ENCODE peak calls at places on chromosomes 2 and 18, in six cellular contexts. V, H, R, U, Z and G are unnamed samples.

GRCh38 chr2:45860136-45861106 is 208.9 kb downstream of the PRKCE start:
- DNase-seq in U (peak), R (peak), Z (peak), V (no peak), H (peak), G (peak)

GRCh38 chr2:219296142-219296541 is 13.1 kb downstream of the PTPRN start:
- DNase-seq in V (no peak), R (no peak), U (no peak), H (no peak), Z (no peak), G (no peak)

GRCh38 chr18:2969695-2970094 is 43.2 kb downstream of the LPIN2 start:
- DNase-seq in Z (no peak), H (no peak), R (no peak), V (no peak), U (no peak), G (no peak)

GRCh38 chr2:169711751-169712509 is 17.7 kb downstream of the PHOSPHO2 start:
- DNase-seq in Z (no peak), U (no peak), R (no peak), V (no peak), H (no peak), G (no peak)

GRCh38 chr2:3604207-3604877 is 9.4 kb downstream of the COLEC11 start:
- DNase-seq in U (no peak), Z (no peak), H (no peak), V (no peak), R (no peak), G (no peak)

GRCh38 chr18:46755315-46756171 is 1.3 kb downstream of the ST8SIA5 start:
- DNase-seq in H (no peak), Z (no peak), V (peak), R (no peak), U (no peak), G (no peak)

GRCh38 chr18:25594351-25594750 is 242.4 kb upstream of the ZNF521 start:
- DNase-seq in Z (no peak), U (peak), H (peak), R (peak), V (no peak), G (peak)

GRCh38 chr18:62979900-62980299 is 264.6 kb downstream of the PHLPP1 start:
- DNase-seq in U (no peak), H (no peak), Z (no peak), V (no peak), R (no peak), G (no peak)

GRCh38 chr18:570256-570655 is 9.9 kb upstream of the CETN1 start:
- DNase-seq in V (no peak), H (no peak), R (no peak), Z (no peak), U (no peak), G (no peak)

GRCh38 chr2:59463401-59463800 is 1090.1 kb downstream of the BCL11A start:
- DNase-seq in Z (no peak), V (peak), R (no peak), U (no peak), H (no peak), G (no peak)

GRCh38 chr2:12057436-12058166 is 311.2 kb downstream of the LPIN1 start:
- DNase-seq in U (peak), Z (peak), H (no peak), R (peak), V (no peak), G (no peak)

GRCh38 chr2:149661844-149662243 is 74.3 kb upstream of the MMADHC start:
- DNase-seq in H (peak), R (peak), U (peak), V (no peak), Z (no peak), G (peak)

GRCh38 chr2:176002684-176003225 is 688 bp upstream of the LNPK start:
- DNase-seq in V (no peak), R (peak), Z (no peak), U (peak), H (peak), G (peak)

GRCh38 chr18:63477972-63478371 is 1.2 kb downstream of the SERPINB5 start:
- DNase-seq in V (no peak), Z (no peak), H (no peak), R (no peak), U (no peak), G (peak)

GRCh38 chr2:233663911-233664310 is 7.8 kb upstream of the UGT1A9 start:
- DNase-seq in U (no peak), H (no peak), Z (no peak), R (no peak), V (no peak), G (no peak)

GRCh38 chr2:127105656-127106456 is 1.1 kb downstream of the BIN1 start:
- DNase-seq in R (peak), V (peak), Z (no peak), U (peak), H (peak), G (no peak)

GRCh38 chr2:3637692-3638455 is 20.1 kb upstream of the ALLC start:
- DNase-seq in R (no peak), U (no peak), H (no peak), V (no peak), Z (no peak), G (no peak)

GRCh38 chr2:137693521-137693920 is 270.8 kb upstream of the HNMT start:
- DNase-seq in H (no peak), Z (no peak), U (peak), V (no peak), R (peak), G (no peak)

GRCh38 chr2:71223767-71224333 is 3.1 kb downstream of the PAIP2B start:
- DNase-seq in H (peak), R (peak), V (peak), U (peak), Z (peak), G (peak)

GRCh38 chr18:6781846-6782245 is 52.3 kb downstream of the ARHGAP28 start:
- DNase-seq in U (peak), R (peak), H (peak), V (no peak), Z (no peak), G (peak)

GRCh38 chr2:44668336-44668735 is 273.2 kb upstream of the SIX3 start:
- DNase-seq in R (no peak), V (no peak), Z (peak), U (no peak), H (no peak), G (no peak)

GRCh38 chr2:29309090-29310054 is 194.2 kb downstream of the CLIP4 start:
- DNase-seq in U (peak), R (peak), V (peak), Z (peak), H (peak), G (peak)

GRCh38 chr2:204888222-204888621 is 342.9 kb downstream of the PARD3B start:
- DNase-seq in U (no peak), H (no peak), R (no peak), V (no peak), Z (no peak), G (no peak)

GRCh38 chr2:204886713-204887112 is 341.4 kb downstream of the PARD3B start:
- DNase-seq in H (no peak), Z (no peak), U (no peak), R (no peak), V (no peak), G (no peak)

GRCh38 chr2:204881519-204882111 is 336.3 kb downstream of the PARD3B start:
- DNase-seq in U (no peak), H (no peak), R (no peak), V (no peak), Z (no peak), G (no peak)

GRCh38 chr2:204880928-204881327 is 335.7 kb downstream of the PARD3B start:
- DNase-seq in Z (no peak), U (no peak), R (no peak), H (no peak), V (no peak), G (no peak)

DNA sequence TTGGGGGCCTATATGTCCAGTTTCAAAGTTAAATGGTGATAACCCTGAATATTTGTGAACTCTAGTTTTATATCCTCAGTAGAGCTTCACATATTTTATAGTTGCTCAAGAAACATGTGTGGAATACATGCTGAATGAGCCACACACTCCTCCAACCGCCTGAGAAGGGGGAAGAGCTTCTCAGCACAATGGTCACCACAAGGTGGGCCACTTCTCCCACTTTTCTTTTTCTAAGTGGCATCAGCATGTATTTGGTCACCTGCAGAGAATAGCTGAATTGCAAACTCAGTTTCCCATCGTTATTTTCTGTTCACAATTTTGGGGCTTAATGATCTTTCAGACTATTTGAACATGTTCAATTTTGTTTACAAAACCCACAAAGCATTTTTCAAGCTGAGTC is 340.5 kb downstream of the PARD3B start:
- DNase-seq in U (no peak), Z (no peak), H (no peak), V (no peak), R (no peak), G (no peak)
- H3K9ac ChIP-seq in U (no peak), Z (no peak), H (no peak), V (no peak), R (no peak), G (no peak)

DNA sequence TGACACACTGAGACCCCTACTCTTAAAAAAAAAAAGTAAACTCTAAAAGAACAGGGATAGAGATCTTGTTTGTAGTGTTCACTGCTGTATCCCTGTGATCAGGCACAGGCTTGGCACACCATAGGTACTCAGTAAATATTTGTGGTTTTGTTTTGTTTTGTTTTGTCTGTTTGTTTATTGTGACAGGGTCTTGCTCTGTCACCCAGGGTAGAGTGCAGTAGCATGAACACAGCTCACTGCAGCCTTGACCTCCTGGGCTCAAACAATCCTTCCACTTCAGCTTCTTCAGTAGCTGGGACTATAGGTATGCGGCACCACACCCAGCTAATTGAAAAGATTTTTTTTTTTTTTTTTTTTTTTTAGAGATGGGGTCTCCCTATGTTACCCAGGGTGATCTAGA is 3.4 kb downstream of the FKBP1B start:
- DNase-seq in R (no peak), U (no peak), Z (no peak), V (no peak), H (no peak), G (no peak)
- H3K4me2 ChIP-seq in R (no peak), U (no peak), Z (no peak), V (no peak), H (no peak), G (no peak)

GRCh38 chr2:134124047-134124753 is 129.7 kb upstream of the MGAT5 start:
- DNase-seq in Z (peak), V (no peak), H (peak), U (no peak), R (no peak), G (no peak)
- H3K9ac ChIP-seq in Z (no peak), V (no peak), H (no peak), U (no peak), R (no peak), G (no peak)

GRCh38 chr2:232218778-232219495 is 159.6 kb upstream of the ALPP start:
- DNase-seq in R (no peak), U (no peak), Z (no peak), V (no peak), H (no peak), G (no peak)
- H3K4me2 ChIP-seq in R (no peak), U (no peak), Z (no peak), V (no peak), H (no peak), G (no peak)

GRCh38 chr2:191299009-191299408 is 53.8 kb downstream of the MYO1B start:
- DNase-seq in Z (no peak), R (no peak), H (peak), U (no peak), V (no peak), G (no peak)

GRCh38 chr2:191296083-191297006 is 51.1 kb downstream of the MYO1B start:
- DNase-seq in R (no peak), U (no peak), H (no peak), V (no peak), Z (no peak), G (no peak)

GRCh38 chr2:191297031-191297430 is 51.8 kb downstream of the MYO1B start:
- DNase-seq in U (no peak), V (no peak), R (no peak), Z (no peak), H (peak), G (no peak)

GRCh38 chr2:191299866-191300265 is 54.7 kb downstream of the MYO1B start:
- DNase-seq in U (no peak), R (no peak), H (no peak), Z (no peak), V (no peak), G (no peak)

DNA sequence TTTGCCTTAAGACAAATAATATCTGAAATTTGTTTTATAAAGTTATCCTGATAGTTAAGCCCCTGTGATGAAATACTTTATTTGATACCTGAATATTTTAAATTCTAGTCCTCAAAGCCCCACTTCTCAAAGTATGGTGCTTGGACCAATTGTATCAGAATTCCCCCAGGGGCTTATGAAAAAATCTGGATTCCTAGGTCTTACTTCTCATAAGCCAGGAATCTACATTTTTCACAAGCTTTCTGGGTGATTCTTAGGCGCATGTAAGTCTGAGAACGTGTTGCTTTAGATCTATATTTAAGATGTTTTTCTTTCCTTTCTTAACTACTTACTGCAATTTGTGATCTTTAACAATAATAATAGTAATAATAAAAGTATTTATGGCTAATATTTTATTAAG is 53.1 kb downstream of the MYO1B start:
- DNase-seq in V (no peak), R (peak), U (peak), H (peak), Z (no peak), G (no peak)
- H3K9ac ChIP-seq in V (no peak), R (no peak), U (no peak), H (no peak), Z (no peak), G (no peak)

DNA sequence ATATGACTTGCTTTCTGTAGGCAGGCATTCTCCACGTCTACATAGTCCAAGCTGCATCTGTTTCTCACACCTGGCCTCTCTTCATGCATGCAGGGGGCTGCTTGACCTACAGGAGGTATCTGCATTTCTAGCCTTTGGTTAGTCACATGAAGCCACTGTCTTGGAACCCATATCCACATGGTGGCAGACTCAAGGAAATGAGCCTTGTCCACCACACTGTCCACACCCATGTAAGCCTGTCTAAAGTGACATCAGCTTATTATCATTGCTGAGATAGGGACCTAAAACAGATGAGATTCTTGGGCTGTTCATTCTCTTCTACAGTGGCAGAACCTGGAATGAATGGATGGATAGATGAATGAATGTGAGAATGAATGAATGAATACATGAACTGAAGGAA is 160.4 kb downstream of the DOCK10 start:
- DNase-seq in H (peak), U (no peak), Z (no peak), V (no peak), R (no peak), G (no peak)
- H3K4me2 ChIP-seq in H (no peak), U (peak), Z (no peak), V (no peak), R (no peak), G (peak)

GRCh38 chr2:14634885-14635871 is 2.7 kb downstream of the LRATD1 start:
- DNase-seq in R (peak), U (peak), Z (no peak), V (peak), H (peak), G (peak)
- H3K9ac ChIP-seq in R (no peak), U (peak), Z (no peak), V (peak), H (peak), G (peak)

GRCh38 chr18:50090370-50091312 is 104.3 kb downstream of the MYO5B start:
- DNase-seq in H (no peak), U (no peak), Z (no peak), R (no peak), V (no peak), G (no peak)

GRCh38 chr18:50092250-50092780 is 102.6 kb downstream of the MYO5B start:
- DNase-seq in R (no peak), H (no peak), Z (no peak), V (no peak), U (no peak), G (no peak)

GRCh38 chr18:50093366-50093765 is 101.6 kb downstream of the MYO5B start:
- DNase-seq in R (no peak), H (no peak), V (no peak), U (no peak), Z (no peak), G (no peak)

GRCh38 chr18:50091495-50092249 is 103.3 kb downstream of the MYO5B start:
- DNase-seq in U (peak), R (peak), V (no peak), H (no peak), Z (no peak), G (no peak)

DNA sequence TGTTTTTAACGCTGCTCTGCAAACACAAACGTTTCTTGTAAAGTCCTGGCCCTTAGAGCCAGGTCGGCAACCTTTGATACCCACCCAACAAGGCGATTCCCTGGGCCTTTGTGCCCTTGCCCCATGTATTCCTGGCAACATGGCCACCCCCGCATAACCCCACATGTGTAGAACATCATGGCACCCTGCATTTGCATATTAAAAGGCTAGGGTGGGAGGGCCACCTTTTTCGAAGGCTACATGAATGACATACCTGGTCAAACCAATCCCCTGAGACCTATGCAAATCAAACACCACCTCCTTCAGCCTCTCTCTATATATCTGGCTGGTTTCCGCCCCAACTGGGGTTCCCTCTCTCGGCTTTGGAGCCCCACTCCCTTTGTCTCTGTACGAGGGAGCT is 105.2 kb downstream of the MYO5B start:
- DNase-seq in V (no peak), H (no peak), R (no peak), Z (no peak), U (no peak), G (no peak)
- H3K4me2 ChIP-seq in V (no peak), H (no peak), R (no peak), Z (no peak), U (no peak), G (no peak)